ENCODE peak calls at places on chromosomes 3 and 15, in seven cellular contexts. One of them, this sample, is unnamed.

GRCh38 chr15:76393614-76394013 is 57.0 kb downstream of the ISL2 start:
- DNase-seq in IMR-90: peak; percentile 16
- DNase-seq in foreskin fibroblast: no peak
- DNase-seq in BJ: no peak
- DNase-seq in AG09309: no peak
- DNase-seq in astrocyte: peak; percentile 60
- DNase-seq in OCI-LY7: no peak
- DNase-seq in this sample: no peak

GRCh38 chr15:95684693-95685115 is 645.8 kb upstream of the NR2F2 start:
- DNase-seq in IMR-90: peak; percentile 93
- DNase-seq in foreskin fibroblast: peak; percentile 93
- DNase-seq in BJ: peak; percentile 54
- DNase-seq in AG09309: peak; percentile 37
- DNase-seq in astrocyte: peak; percentile 85
- DNase-seq in OCI-LY7: no peak
- DNase-seq in this sample: no peak

GRCh38 chr15:56672721-56673120 is 60.6 kb downstream of the ZNF280D start:
- DNase-seq in IMR-90: peak; percentile 79
- DNase-seq in foreskin fibroblast: peak; percentile 58
- DNase-seq in BJ: peak; percentile 38
- DNase-seq in AG09309: peak; percentile 50
- DNase-seq in astrocyte: peak; percentile 84
- DNase-seq in OCI-LY7: no peak
- DNase-seq in this sample: peak; percentile 36

GRCh38 chr15:83206387-83206970 is 1.1 kb downstream of the HDGFL3 start:
- DNase-seq in IMR-90: no peak
- DNase-seq in foreskin fibroblast: peak; percentile 43
- DNase-seq in BJ: no peak
- DNase-seq in AG09309: no peak
- DNase-seq in astrocyte: no peak
- DNase-seq in OCI-LY7: peak; percentile 13
- DNase-seq in this sample: no peak

GRCh38 chr3:141307351-141308059 is 60.8 kb upstream of the ZBTB38 start:
- DNase-seq in IMR-90: no peak
- DNase-seq in foreskin fibroblast: no peak
- DNase-seq in BJ: no peak
- DNase-seq in AG09309: no peak
- DNase-seq in astrocyte: no peak
- DNase-seq in OCI-LY7: no peak
- DNase-seq in this sample: no peak

GRCh38 chr3:183824761-183825379 is 507 bp downstream of the MAP6D1 start:
- DNase-seq in IMR-90: no peak
- DNase-seq in foreskin fibroblast: peak; percentile 55
- DNase-seq in BJ: no peak
- DNase-seq in AG09309: no peak
- DNase-seq in astrocyte: no peak
- DNase-seq in OCI-LY7: no peak
- DNase-seq in this sample: no peak

GRCh38 chr3:135412475-135412874 is 553.1 kb upstream of the PPP2R3A start:
- DNase-seq in IMR-90: no peak
- DNase-seq in foreskin fibroblast: no peak
- DNase-seq in BJ: no peak
- DNase-seq in AG09309: no peak
- DNase-seq in astrocyte: no peak
- DNase-seq in OCI-LY7: no peak
- DNase-seq in this sample: no peak

GRCh38 chr3:175338775-175339535 is 479.8 kb downstream of the NAALADL2 start:
- DNase-seq in IMR-90: peak; percentile 73
- DNase-seq in foreskin fibroblast: peak; percentile 56
- DNase-seq in BJ: no peak
- DNase-seq in AG09309: peak; percentile 64
- DNase-seq in astrocyte: peak; percentile 90
- DNase-seq in OCI-LY7: no peak
- DNase-seq in this sample: peak; percentile 59

GRCh38 chr15:92463826-92464225 is 70.1 kb downstream of the ST8SIA2 start:
- DNase-seq in IMR-90: no peak
- DNase-seq in foreskin fibroblast: no peak
- DNase-seq in BJ: no peak
- DNase-seq in AG09309: no peak
- DNase-seq in astrocyte: peak; percentile 32
- DNase-seq in OCI-LY7: no peak
- DNase-seq in this sample: no peak

GRCh38 chr15:25967120-25967519 is 104.0 kb upstream of the ATP10A start:
- DNase-seq in IMR-90: peak; percentile 1
- DNase-seq in foreskin fibroblast: no peak
- DNase-seq in BJ: no peak
- DNase-seq in AG09309: no peak
- DNase-seq in astrocyte: no peak
- DNase-seq in OCI-LY7: no peak
- DNase-seq in this sample: no peak

GRCh38 chr3:81105761-81106160 is 655.7 kb downstream of the GBE1 start:
- DNase-seq in IMR-90: no peak
- DNase-seq in foreskin fibroblast: peak; percentile 0
- DNase-seq in BJ: no peak
- DNase-seq in AG09309: no peak
- DNase-seq in astrocyte: peak; percentile 31
- DNase-seq in OCI-LY7: no peak
- DNase-seq in this sample: no peak

GRCh38 chr3:194487289-194488006 is 646 bp upstream of the ATP13A3 start:
- DNase-seq in IMR-90: no peak
- DNase-seq in foreskin fibroblast: peak; percentile 70
- DNase-seq in BJ: no peak
- DNase-seq in AG09309: no peak
- DNase-seq in astrocyte: no peak
- DNase-seq in OCI-LY7: peak; percentile 72
- DNase-seq in this sample: no peak

GRCh38 chr15:80498652-80499051 is 94.5 kb downstream of the ARNT2 start:
- DNase-seq in IMR-90: no peak
- DNase-seq in foreskin fibroblast: peak; percentile 17
- DNase-seq in BJ: no peak
- DNase-seq in AG09309: no peak
- DNase-seq in astrocyte: no peak
- DNase-seq in OCI-LY7: no peak
- DNase-seq in this sample: no peak

GRCh38 chr15:94858449-94858848 is 627.1 kb downstream of the MCTP2 start:
- DNase-seq in IMR-90: no peak
- DNase-seq in foreskin fibroblast: no peak
- DNase-seq in BJ: no peak
- DNase-seq in AG09309: no peak
- DNase-seq in astrocyte: no peak
- DNase-seq in OCI-LY7: no peak
- DNase-seq in this sample: no peak

GRCh38 chr3:46406786-46407611 is at the start of the genes CCR5AS and CCRL2:
- DNase-seq in IMR-90: peak; percentile 69
- DNase-seq in foreskin fibroblast: peak; percentile 33
- DNase-seq in BJ: no peak
- DNase-seq in AG09309: no peak
- DNase-seq in astrocyte: peak; percentile 13
- DNase-seq in OCI-LY7: no peak
- DNase-seq in this sample: no peak

GRCh38 chr3:39154323-39155021 is 1.1 kb upstream of the CSRNP1 start:
- DNase-seq in IMR-90: no peak
- DNase-seq in foreskin fibroblast: peak; percentile 22
- DNase-seq in BJ: no peak
- DNase-seq in AG09309: no peak
- DNase-seq in astrocyte: no peak
- DNase-seq in OCI-LY7: no peak
- DNase-seq in this sample: no peak

GRCh38 chr15:59292393-59292792 is 80.3 kb downstream of the MYO1E start:
- DNase-seq in IMR-90: peak; percentile 51
- DNase-seq in foreskin fibroblast: peak; percentile 55
- DNase-seq in BJ: no peak
- DNase-seq in AG09309: no peak
- DNase-seq in astrocyte: peak; percentile 70
- DNase-seq in OCI-LY7: no peak
- DNase-seq in this sample: no peak

GRCh38 chr15:38678291-38678690 is 113.7 kb upstream of the RASGRP1 start:
- DNase-seq in IMR-90: no peak
- DNase-seq in foreskin fibroblast: no peak
- DNase-seq in BJ: no peak
- DNase-seq in AG09309: no peak
- DNase-seq in astrocyte: no peak
- DNase-seq in OCI-LY7: no peak
- DNase-seq in this sample: no peak

GRCh38 chr3:87420171-87420570 is 143.8 kb upstream of the POU1F1 start:
- DNase-seq in IMR-90: no peak
- DNase-seq in foreskin fibroblast: peak; percentile 7
- DNase-seq in BJ: no peak
- DNase-seq in AG09309: no peak
- DNase-seq in astrocyte: peak; percentile 40
- DNase-seq in OCI-LY7: no peak
- DNase-seq in this sample: no peak

GRCh38 chr3:138921316-138922292 is 25.3 kb downstream of the FOXL2 start:
- DNase-seq in IMR-90: peak; percentile 81
- DNase-seq in foreskin fibroblast: peak; percentile 92
- DNase-seq in BJ: peak; percentile 65
- DNase-seq in AG09309: peak; percentile 82
- DNase-seq in astrocyte: peak; percentile 87
- DNase-seq in OCI-LY7: no peak
- DNase-seq in this sample: peak; percentile 63

GRCh38 chr15:85485956-85486567 is 105.7 kb downstream of the AKAP13 start:
- DNase-seq in IMR-90: peak; percentile 81
- DNase-seq in foreskin fibroblast: peak; percentile 75
- DNase-seq in BJ: no peak
- DNase-seq in AG09309: peak; percentile 46
- DNase-seq in astrocyte: no peak
- DNase-seq in OCI-LY7: peak; percentile 81
- DNase-seq in this sample: no peak

GRCh38 chr3:114052216-114052615 is 4.1 kb downstream of the CCDC191 start:
- DNase-seq in IMR-90: peak; percentile 11
- DNase-seq in foreskin fibroblast: no peak
- DNase-seq in BJ: no peak
- DNase-seq in AG09309: no peak
- DNase-seq in astrocyte: no peak
- DNase-seq in OCI-LY7: no peak
- DNase-seq in this sample: no peak

GRCh38 chr3:45554001-45554691 is 40.4 kb upstream of the LIMD1 start:
- DNase-seq in IMR-90: peak; percentile 88
- DNase-seq in foreskin fibroblast: peak; percentile 62
- DNase-seq in BJ: no peak
- DNase-seq in AG09309: no peak
- DNase-seq in astrocyte: peak; percentile 69
- DNase-seq in OCI-LY7: peak; percentile 76
- DNase-seq in this sample: no peak

GRCh38 chr15:60899967-60900356 is 329.1 kb downstream of the RORA start:
- DNase-seq in IMR-90: no peak
- DNase-seq in foreskin fibroblast: no peak
- DNase-seq in BJ: no peak
- DNase-seq in AG09309: no peak
- DNase-seq in astrocyte: no peak
- DNase-seq in OCI-LY7: no peak
- DNase-seq in this sample: no peak

DNA sequence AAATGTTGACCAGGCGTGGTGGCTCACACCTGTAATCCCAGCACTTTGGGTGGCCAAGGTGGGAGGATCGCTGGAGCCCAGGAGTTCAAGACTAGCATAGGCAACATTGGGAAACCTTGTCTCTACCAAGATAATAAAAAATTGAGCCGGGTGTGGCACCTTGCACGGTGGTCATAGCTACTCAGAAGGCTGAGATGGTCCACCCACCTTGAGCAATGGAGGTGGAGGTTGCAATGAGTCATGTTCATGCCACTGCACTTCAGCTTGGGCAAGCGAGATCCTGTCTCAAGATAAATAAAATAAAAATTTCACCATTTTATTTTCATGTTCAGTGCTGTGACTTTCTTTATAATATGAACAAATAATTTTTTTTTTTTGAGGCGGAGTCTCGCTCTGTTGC is 12.5 kb downstream of the MAPK6 start:
- DNase-seq in IMR-90: no peak
- DNase-seq in foreskin fibroblast: peak; percentile 42
- DNase-seq in BJ: no peak
- DNase-seq in AG09309: no peak
- DNase-seq in astrocyte: no peak
- DNase-seq in OCI-LY7: no peak
- DNase-seq in this sample: no peak
- H3K4me3 ChIP-seq in IMR-90: no peak overlapping the region
- H3K4me3 ChIP-seq in foreskin fibroblast: no peak overlapping the region
- H3K4me3 ChIP-seq in BJ: no peak overlapping the region
- H3K4me3 ChIP-seq in AG09309: no peak overlapping the region
- H3K4me3 ChIP-seq in astrocyte: no peak overlapping the region
- H3K4me3 ChIP-seq in OCI-LY7: no peak overlapping the region
- H3K4me3 ChIP-seq in this sample: no peak overlapping the region

GRCh38 chr3:182392182-182392917 is 401.0 kb upstream of the ATP11B start:
- DNase-seq in IMR-90: no peak
- DNase-seq in foreskin fibroblast: no peak
- DNase-seq in BJ: no peak
- DNase-seq in AG09309: no peak
- DNase-seq in astrocyte: no peak
- DNase-seq in OCI-LY7: peak; percentile 59
- DNase-seq in this sample: no peak
- TF ChIP-seq CTCF in IMR-90: no peak
- TF ChIP-seq CTCF in foreskin fibroblast: no peak
- TF ChIP-seq CTCF in BJ: no peak
- TF ChIP-seq CTCF in AG09309: no peak
- TF ChIP-seq CTCF in astrocyte: no peak
- TF ChIP-seq CTCF in OCI-LY7: peak; percentile 82
- TF ChIP-seq CTCF in this sample: no peak

DNA sequence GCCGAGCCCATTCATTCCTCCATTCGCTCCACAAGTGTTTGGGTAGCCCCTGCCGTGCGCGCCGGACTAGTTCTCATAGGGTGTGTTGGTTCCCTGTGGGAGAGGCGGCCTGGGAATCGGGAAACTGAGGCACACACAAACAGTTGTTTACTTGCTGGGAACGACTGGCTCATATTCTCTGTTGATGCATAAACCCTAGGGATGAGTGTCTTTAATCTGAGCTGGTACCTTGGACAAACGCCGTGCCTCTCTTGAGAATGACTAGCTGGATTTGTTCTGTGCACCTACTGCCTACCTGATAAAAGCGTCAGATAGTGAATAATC is 737 bp downstream of the DNAJA4 start:
- DNase-seq in IMR-90: no peak
- DNase-seq in foreskin fibroblast: no peak
- DNase-seq in BJ: no peak
- DNase-seq in AG09309: no peak
- DNase-seq in astrocyte: no peak
- DNase-seq in OCI-LY7: no peak
- DNase-seq in this sample: no peak
- H3K4me3 ChIP-seq in IMR-90: no peak overlapping the region
- H3K4me3 ChIP-seq in foreskin fibroblast: peak overlapping the region; percentile 50
- H3K4me3 ChIP-seq in BJ: peak overlapping the region; percentile 40
- H3K4me3 ChIP-seq in AG09309: peak overlapping the region; percentile 49
- H3K4me3 ChIP-seq in astrocyte: peak overlapping the region; percentile 53
- H3K4me3 ChIP-seq in OCI-LY7: no peak overlapping the region
- H3K4me3 ChIP-seq in this sample: peak overlapping the region; percentile 43

DNA sequence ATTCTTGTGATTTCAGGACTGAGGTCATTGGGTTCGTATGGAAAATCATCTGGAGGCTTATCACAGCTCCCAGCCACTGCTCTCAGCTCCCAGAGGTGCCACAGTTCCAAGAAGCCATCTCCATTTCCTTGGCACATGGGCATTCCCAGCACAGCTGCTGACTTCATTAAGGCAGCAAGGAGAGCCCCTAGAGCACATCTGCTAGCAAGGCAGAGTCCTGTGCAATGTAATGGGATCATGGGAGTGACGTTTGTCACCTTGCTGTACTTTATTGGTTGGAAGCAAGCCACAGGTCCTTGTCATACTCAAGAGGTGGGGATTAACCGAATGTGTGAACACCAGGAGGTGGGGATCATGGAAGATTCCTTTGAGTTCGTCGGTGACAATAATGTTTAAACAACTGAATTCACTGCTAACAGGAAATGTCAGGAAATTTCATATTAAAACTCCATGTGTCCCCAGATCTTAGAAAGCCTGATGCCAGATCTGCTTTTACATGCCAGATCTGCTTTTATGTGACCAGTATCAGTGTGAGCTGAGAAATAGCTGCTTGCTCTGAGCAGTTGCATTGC is 148.8 kb downstream of the GABRG3 start:
- DNase-seq in IMR-90: no peak
- DNase-seq in foreskin fibroblast: no peak
- DNase-seq in BJ: no peak
- DNase-seq in AG09309: no peak
- DNase-seq in astrocyte: no peak
- DNase-seq in OCI-LY7: no peak
- DNase-seq in this sample: no peak
- TF ChIP-seq CTCF in IMR-90: no peak
- TF ChIP-seq CTCF in foreskin fibroblast: no peak
- TF ChIP-seq CTCF in BJ: no peak
- TF ChIP-seq CTCF in AG09309: no peak
- TF ChIP-seq CTCF in astrocyte: no peak
- TF ChIP-seq CTCF in OCI-LY7: no peak
- TF ChIP-seq CTCF in this sample: no peak